ENCODE peak calls at places on chromosome 13, in seven cellular contexts. S is A549, O is HL-60, J is SK-N-SH, Z is Panc1, M is GM23338, T is HCT116. B is an unnamed sample.
A peak's percentile ranks its signal among the peaks of the same experiment; 100 is the strongest.

GRCh38 chr13:105908581-105908980 is 626.9 kb downstream of the EFNB2 start:
- DNase-seq in S (no peak), J (no peak), Z (no peak), M (no peak), O (peak; percentile 34), T (no peak), B (no peak)

GRCh38 chr13:108402850-108403249 is 133.3 kb downstream of the TNFSF13B start:
- DNase-seq in S (no peak), Z (no peak), T (no peak), O (no peak), M (peak; percentile 3), J (no peak), B (no peak)

GRCh38 chr13:80962855-80963254 is 621.9 kb upstream of the SPRY2 start:
- DNase-seq in Z (no peak), S (no peak), M (no peak), O (no peak), J (no peak), T (no peak), B (no peak)

GRCh38 chr13:94233401-94233800 is 246.1 kb downstream of the DCT start:
- DNase-seq in M (no peak), O (no peak), Z (peak; percentile 22), S (peak; percentile 54), T (no peak), J (no peak), B (no peak)

GRCh38 chr13:95500136-95500718 is 52.3 kb upstream of the CLDN10 start:
- DNase-seq in M (peak; percentile 60), J (no peak), T (no peak), Z (no peak), O (no peak), S (no peak), B (no peak)

GRCh38 chr13:81058211-81058915 is 717.4 kb upstream of the SPRY2 start:
- DNase-seq in O (no peak), M (no peak), T (no peak), S (no peak), J (no peak), Z (no peak), B (no peak)

GRCh38 chr13:101757446-101758039 is 305.1 kb downstream of the ITGBL1 start:
- DNase-seq in Z (peak; percentile 13), T (no peak), M (peak; percentile 55), J (peak; percentile 48), S (peak; percentile 45), O (no peak), B (no peak)

GRCh38 chr13:94389544-94390351 is 89.7 kb downstream of the DCT start:
- DNase-seq in M (no peak), Z (no peak), J (no peak), T (no peak), S (no peak), O (no peak), B (no peak)

GRCh38 chr13:95023405-95023804 is 277.8 kb downstream of the ABCC4 start:
- DNase-seq in O (no peak), S (no peak), Z (no peak), M (no peak), T (no peak), J (no peak), B (no peak)

GRCh38 chr13:75458696-75459422 is 23.1 kb downstream of the TBC1D4 start:
- DNase-seq in S (no peak), M (peak; percentile 40), J (peak; percentile 48), Z (no peak), O (no peak), T (no peak), B (peak; percentile 97)

GRCh38 chr13:88948501-88948900 is 1277.3 kb downstream of the SLITRK5 start:
- DNase-seq in T (no peak), M (no peak), J (no peak), S (no peak), O (no peak), Z (no peak), B (no peak)

GRCh38 chr13:52599853-52600603 is 42.2 kb upstream of the HNRNPA1L2 start:
- DNase-seq in Z (no peak), J (peak; percentile 85), O (no peak), S (no peak), M (peak; percentile 75), T (no peak), B (no peak)
- H3K4me3 ChIP-seq in Z (no peak overlapping the region), J (no peak overlapping the region), O (peak overlapping the region; percentile 40), S (no peak overlapping the region), M (peak overlapping the region; percentile 78), T (no peak overlapping the region), B (peak overlapping the region; percentile 69)

GRCh38 chr13:36475468-36475867 is 43.2 kb downstream of the CCNA1 start:
- DNase-seq in T (no peak), J (peak; percentile 9), M (peak; percentile 75), Z (no peak), S (peak; percentile 7), O (peak; percentile 65), B (peak; percentile 33)
- TF ChIP-seq REST in T (no peak), J (no peak), M (no peak), Z (no peak), S (no peak), O (no peak), B (no peak)

GRCh38 chr13:40536443-40537113 is 129.9 kb downstream of the FOXO1 start:
- DNase-seq in Z (no peak), J (no peak), T (no peak), O (no peak), S (peak; percentile 30), M (no peak), B (peak; percentile 94)
- H3K4me3 ChIP-seq in Z (no peak overlapping the region), J (no peak overlapping the region), T (no peak overlapping the region), O (no peak overlapping the region), S (no peak overlapping the region), M (no peak overlapping the region), B (peak overlapping the region; percentile 26)

GRCh38 chr13:45501175-45501526 is 36.4 kb downstream of the COG3 start:
- DNase-seq in Z (no peak), M (no peak), J (no peak), T (no peak), S (no peak), O (no peak), B (no peak)

GRCh38 chr13:45500492-45501174 is 35.9 kb downstream of the COG3 start:
- DNase-seq in S (no peak), O (peak; percentile 70), T (peak; percentile 63), J (no peak), M (no peak), Z (no peak), B (peak; percentile 50)

GRCh38 chr13:45506811-45507210 is 42.1 kb downstream of the COG3 start:
- DNase-seq in O (no peak), J (no peak), Z (no peak), T (no peak), S (no peak), M (no peak), B (no peak)

DNA sequence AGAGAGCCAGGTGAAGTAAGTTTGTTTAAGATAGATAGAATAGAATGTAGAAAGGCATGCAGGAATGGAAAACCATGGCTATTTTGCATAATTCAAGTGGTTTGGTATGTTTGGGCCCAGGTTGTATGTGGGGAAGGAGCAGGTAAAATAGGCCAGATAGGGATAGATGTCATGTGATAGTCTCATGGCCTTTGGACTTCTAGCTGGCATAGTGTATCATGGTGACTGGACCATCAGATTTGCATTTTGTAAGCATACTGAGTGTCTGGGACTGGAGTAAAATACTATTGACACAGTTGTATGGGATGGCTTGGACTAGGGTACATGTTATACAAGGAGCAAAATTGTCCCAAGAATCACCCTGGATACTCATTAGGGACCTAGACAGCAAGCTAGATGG is 38.9 kb downstream of the COG3 start:
- DNase-seq in T (no peak), J (no peak), S (no peak), O (no peak), M (no peak), Z (no peak), B (no peak)
- TF ChIP-seq REST in T (no peak), J (no peak), S (no peak), O (no peak), M (no peak), Z (no peak), B (no peak)

GRCh38 chr13:42396501-42396900 is 124.5 kb downstream of the AKAP11 start:
- DNase-seq in S (no peak), T (no peak), M (no peak), Z (no peak), J (no peak), O (no peak), B (no peak)

GRCh38 chr13:42400188-42400833 is 128.4 kb downstream of the AKAP11 start:
- DNase-seq in J (no peak), O (no peak), Z (no peak), S (no peak), T (no peak), M (no peak), B (no peak)

GRCh38 chr13:42401376-42401775 is 129.4 kb downstream of the AKAP11 start:
- DNase-seq in T (no peak), O (no peak), M (no peak), J (no peak), S (no peak), Z (no peak), B (no peak)

GRCh38 chr13:42396901-42397670 is 125.1 kb downstream of the AKAP11 start:
- DNase-seq in Z (no peak), T (no peak), M (no peak), O (no peak), S (no peak), J (no peak), B (no peak)

GRCh38 chr13:42398542-42398941 is 126.6 kb downstream of the AKAP11 start:
- DNase-seq in M (no peak), T (no peak), J (no peak), O (no peak), Z (no peak), S (no peak), B (no peak)
- H3K4me3 ChIP-seq in M (no peak overlapping the region), T (no peak overlapping the region), J (no peak overlapping the region), O (no peak overlapping the region), Z (no peak overlapping the region), S (no peak overlapping the region), B (no peak overlapping the region)

GRCh38 chr13:112719556-112719955 is 29.7 kb downstream of the ATP11A start:
- DNase-seq in M (no peak), O (no peak), Z (no peak), S (no peak), T (no peak), J (no peak), B (no peak)

GRCh38 chr13:112720814-112721197 is 31.0 kb downstream of the ATP11A start:
- DNase-seq in J (no peak), O (no peak), M (no peak), Z (no peak), S (no peak), T (no peak), B (no peak)

GRCh38 chr13:112722433-112723250 is 32.8 kb downstream of the ATP11A start:
- DNase-seq in S (peak; percentile 74), J (no peak), O (no peak), M (peak; percentile 44), Z (peak; percentile 28), T (peak; percentile 86), B (peak; percentile 78)

GRCh38 chr13:112720251-112720650 is 30.4 kb downstream of the ATP11A start:
- DNase-seq in J (no peak), Z (no peak), M (no peak), S (no peak), T (no peak), O (no peak), B (no peak)

GRCh38 chr13:112721198-112722104 is 31.6 kb downstream of the ATP11A start:
- DNase-seq in S (no peak), T (no peak), M (no peak), O (no peak), J (no peak), Z (no peak), B (peak; percentile 86)
- TF ChIP-seq REST in S (no peak), T (no peak), M (no peak), O (no peak), J (no peak), Z (no peak), B (no peak)

GRCh38 chr13:37889102-37889501 is 19.5 kb upstream of the TRPC4 start:
- DNase-seq in O (no peak), T (no peak), J (no peak), M (no peak), S (no peak), Z (no peak), B (no peak)
- H3K4me3 ChIP-seq in O (no peak overlapping the region), T (no peak overlapping the region), J (no peak overlapping the region), M (no peak overlapping the region), S (no peak overlapping the region), Z (no peak overlapping the region), B (no peak overlapping the region)

B was measured in HepG2.